ENCODE peak calls at places on chromosomes 1 and 21, in five cellular contexts. X is ovary; R is stomach; S is thoracic aorta; C is activated CD8-positive, alpha-beta T cell treated with anti-CD3 and anti-CD28 coated beads for 36 hours. K is an unnamed sample.

GRCh38 chr1:160191756-160192155 is 1.4 kb downstream of the CASQ1 start:
- DNase-seq in X (no peak), R (no peak), S (no peak), C (no peak), K (no peak)

GRCh38 chr1:19074902-19075721 is 118.6 kb upstream of the IFFO2 start:
- DNase-seq in X (no peak), R (peak), S (no peak), C (no peak), K (peak)

GRCh38 chr1:189424746-189425331 is 1052.8 kb downstream of the BRINP3 start:
- DNase-seq in X (no peak), R (no peak), S (no peak), C (no peak), K (no peak)

GRCh38 chr1:156073740-156074139 is 8.5 kb downstream of the MEX3A start:
- DNase-seq in X (no peak), R (no peak), S (no peak), C (no peak), K (no peak)

GRCh38 chr1:44786841-44787426 is 1.0 kb downstream of the BEST4 start:
- DNase-seq in X (no peak), R (no peak), S (no peak), C (no peak), K (no peak)

GRCh38 chr1:36729716-36730510 is 247.2 kb upstream of the CSF3R start:
- DNase-seq in X (no peak), R (no peak), S (no peak), C (peak), K (no peak)

GRCh38 chr1:65255088-65256050 is 54.0 kb upstream of the DNAJC6 start:
- DNase-seq in X (no peak), R (no peak), S (no peak), C (no peak), K (no peak)

GRCh38 chr1:229253170-229253974 is 17.5 kb upstream of the RAB4A start:
- DNase-seq in X (no peak), R (no peak), S (no peak), C (peak), K (no peak)

GRCh38 chr1:234725177-234726132 is 115.5 kb upstream of the IRF2BP2 start:
- DNase-seq in X (peak), R (peak), S (no peak), C (peak), K (no peak)

GRCh38 chr1:221824025-221824424 is 82.1 kb upstream of the DUSP10 start:
- DNase-seq in X (no peak), R (no peak), S (no peak), C (peak), K (no peak)

GRCh38 chr21:38984982-38985422 is 179.3 kb downstream of the ETS2 start:
- DNase-seq in X (peak), R (no peak), S (no peak), C (peak), K (no peak)

GRCh38 chr1:170277985-170278384 is 132.2 kb downstream of the NTMT2 start:
- DNase-seq in X (no peak), R (no peak), S (no peak), C (no peak), K (no peak)

GRCh38 chr1:51829058-51829457 is 49.5 kb downstream of the NRDC start:
- DNase-seq in X (no peak), R (no peak), S (no peak), C (no peak), K (no peak)

GRCh38 chr1:235408503-235408960 is 41.3 kb downstream of the TBCE start:
- DNase-seq in X (no peak), R (no peak), S (no peak), C (no peak), K (no peak)

GRCh38 chr1:115826642-115827041 is 14.3 kb downstream of the NHLH2 start:
- DNase-seq in X (no peak), R (no peak), S (no peak), C (no peak), K (no peak)

GRCh38 chr1:68291763-68292384 is 59.6 kb upstream of the WLS start:
- DNase-seq in X (no peak), R (no peak), S (no peak), C (no peak), K (no peak)

GRCh38 chr1:60893111-60893510 is 189.2 kb upstream of the NFIA start:
- DNase-seq in X (no peak), R (no peak), S (no peak), C (no peak), K (no peak)

GRCh38 chr21:20627594-20627993 is 370.6 kb upstream of the NCAM2 start:
- DNase-seq in X (no peak), R (no peak), S (no peak), C (no peak), K (no peak)

GRCh38 chr21:25080706-25081495 is 526.4 kb downstream of the MRPL39 start:
- DNase-seq in X (no peak), R (no peak), S (no peak), C (no peak), K (no peak)

GRCh38 chr21:44703731-44704635 is 7.0 kb downstream of the KRTAP10-12 start:
- DNase-seq in X (no peak), R (no peak), S (no peak), C (no peak), K (no peak)
- TF ChIP-seq CTCF in X (no peak), R (no peak), S (no peak), C (no peak), K (no peak)

DNA sequence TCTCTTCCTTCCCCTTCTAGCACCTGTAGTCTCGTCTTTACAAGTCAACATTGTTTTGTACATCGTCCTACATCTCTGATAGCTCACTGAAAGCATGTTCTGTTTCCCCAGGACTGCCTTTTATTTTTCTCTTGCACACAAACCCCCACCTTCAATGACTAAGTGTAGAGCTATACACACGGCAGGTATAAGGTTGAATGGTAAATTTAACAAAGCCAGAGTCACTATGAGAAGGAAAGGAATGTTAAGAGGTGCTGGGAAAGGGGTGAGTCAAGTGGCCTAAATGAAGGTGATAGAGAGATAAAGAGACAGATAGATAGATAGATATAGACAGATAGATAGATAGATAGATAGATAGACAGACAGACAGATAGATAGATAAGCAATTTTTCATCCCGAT is 134.3 kb upstream of the ATP1B1 start:
- DNase-seq in X (no peak), R (no peak), S (no peak), C (no peak), K (no peak)
- TF ChIP-seq CTCF in X (no peak), R (no peak), S (no peak), C (no peak), K (no peak)

GRCh38 chr1:153550398-153550758 is 1.3 kb upstream of the S100A3 start:
- DNase-seq in X (no peak), R (no peak), S (no peak), C (no peak), K (peak)

GRCh38 chr1:153550827-153551512 is 1.9 kb upstream of the S100A3 start:
- DNase-seq in X (peak), R (no peak), S (no peak), C (no peak), K (peak)

GRCh38 chr1:153547560-153548551 is 1.2 kb downstream of the S100A3 start:
- DNase-seq in X (peak), R (no peak), S (no peak), C (no peak), K (peak)

GRCh38 chr1:153549741-153550397 is 811 bp upstream of the S100A3 start:
- DNase-seq in X (peak), R (no peak), S (no peak), C (no peak), K (peak)

DNA sequence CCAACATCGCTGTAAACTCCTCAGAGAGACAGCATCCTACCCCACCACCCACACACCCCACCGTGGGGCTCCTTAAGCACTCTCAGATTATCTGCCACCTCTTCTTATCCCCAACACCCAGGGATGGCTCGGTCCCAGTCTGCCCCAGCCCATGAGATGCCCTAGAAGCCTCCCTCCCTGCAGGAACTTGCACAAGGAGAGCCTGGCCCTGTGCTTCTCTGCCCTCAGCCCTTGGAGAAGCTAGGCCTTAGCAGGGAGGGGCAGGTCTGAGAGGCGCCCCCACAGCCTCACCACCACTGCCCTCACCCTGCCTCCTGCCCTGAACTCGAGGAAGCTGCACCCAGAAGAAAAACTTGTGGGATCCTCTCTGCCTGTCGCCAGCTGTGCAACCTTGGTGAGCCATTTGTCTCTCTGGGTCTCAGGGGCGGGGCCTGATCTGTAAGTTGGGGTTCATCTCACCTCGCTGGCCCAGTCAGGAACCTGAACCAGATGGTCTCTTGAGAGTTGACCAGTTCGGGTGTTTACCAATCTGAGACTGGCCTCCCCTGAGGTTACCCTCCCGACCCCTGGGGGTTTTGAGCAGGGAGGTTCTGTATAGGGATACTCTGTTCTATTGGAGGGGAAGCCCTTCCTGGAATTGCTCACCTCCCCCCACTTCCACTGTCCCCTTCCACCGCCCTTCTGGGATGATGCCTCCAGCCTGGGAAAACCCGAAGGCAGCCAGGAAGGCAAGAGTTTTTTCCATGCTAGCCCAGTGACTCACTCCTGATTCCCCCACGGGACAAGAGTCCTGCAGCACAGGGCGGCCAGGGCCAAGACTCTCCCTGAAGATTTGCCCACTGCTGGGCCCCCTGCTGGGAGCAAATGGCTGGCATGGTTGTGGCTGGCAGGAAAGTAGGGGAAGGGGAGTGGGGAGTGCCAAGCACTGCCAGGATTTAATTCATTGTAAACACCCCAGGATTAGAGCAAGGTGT is at the start of gene S100A3:
- DNase-seq in X (no peak), R (peak), S (no peak), C (no peak), K (peak)
- TF ChIP-seq CTCF in X (no peak), R (no peak), S (peak), C (no peak), K (no peak)

DNA sequence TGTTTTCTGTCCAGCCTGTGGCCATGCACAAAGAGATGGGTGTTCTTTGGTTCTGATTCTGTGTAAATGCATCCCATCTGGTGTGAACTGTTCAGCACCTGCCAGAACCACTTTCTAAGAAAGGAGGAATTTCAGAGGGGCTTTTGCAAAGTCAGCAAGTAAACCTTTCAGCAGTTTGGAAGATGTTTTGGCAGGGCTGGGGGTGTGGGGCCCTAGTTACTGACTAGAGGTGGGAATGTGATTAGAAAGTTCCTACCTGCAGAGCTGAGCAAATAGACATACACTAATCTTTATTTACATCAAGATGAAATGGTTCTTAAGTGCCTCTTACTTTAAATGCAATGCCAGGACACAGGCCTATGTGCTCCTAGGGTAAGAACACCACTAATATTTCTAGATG is 378.1 kb upstream of the USP24 start:
- DNase-seq in X (no peak), R (no peak), S (no peak), C (no peak), K (no peak)
- TF ChIP-seq CTCF in X (no peak), R (no peak), S (no peak), C (no peak), K (no peak)

DNA sequence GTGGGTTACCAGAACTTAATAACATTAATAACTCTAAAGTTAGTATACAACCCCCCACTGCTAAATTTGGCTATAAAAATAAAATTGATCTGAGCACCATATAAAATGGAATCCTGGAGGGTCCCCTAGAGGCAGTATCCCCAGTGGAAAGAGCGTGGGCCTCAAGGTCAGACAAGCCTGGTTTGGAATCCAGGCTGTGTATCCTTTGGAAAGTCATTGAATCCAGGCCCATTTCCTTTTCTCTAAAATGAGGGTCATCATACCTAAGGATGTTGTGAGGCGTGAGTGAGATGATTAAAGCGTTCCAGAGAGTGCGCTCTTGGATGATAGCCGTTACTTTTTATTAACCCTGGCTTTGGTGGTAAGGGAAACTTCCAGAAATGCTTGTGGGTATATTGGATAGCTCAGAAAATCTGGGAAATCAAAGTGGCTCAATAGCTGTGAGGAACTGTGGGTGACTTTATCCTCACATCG is 671 bp upstream of the ZNF436 start:
- DNase-seq in X (no peak), R (no peak), S (no peak), C (no peak), K (no peak)
- TF ChIP-seq CTCF in X (no peak), R (no peak), S (no peak), C (no peak), K (no peak)

DNA sequence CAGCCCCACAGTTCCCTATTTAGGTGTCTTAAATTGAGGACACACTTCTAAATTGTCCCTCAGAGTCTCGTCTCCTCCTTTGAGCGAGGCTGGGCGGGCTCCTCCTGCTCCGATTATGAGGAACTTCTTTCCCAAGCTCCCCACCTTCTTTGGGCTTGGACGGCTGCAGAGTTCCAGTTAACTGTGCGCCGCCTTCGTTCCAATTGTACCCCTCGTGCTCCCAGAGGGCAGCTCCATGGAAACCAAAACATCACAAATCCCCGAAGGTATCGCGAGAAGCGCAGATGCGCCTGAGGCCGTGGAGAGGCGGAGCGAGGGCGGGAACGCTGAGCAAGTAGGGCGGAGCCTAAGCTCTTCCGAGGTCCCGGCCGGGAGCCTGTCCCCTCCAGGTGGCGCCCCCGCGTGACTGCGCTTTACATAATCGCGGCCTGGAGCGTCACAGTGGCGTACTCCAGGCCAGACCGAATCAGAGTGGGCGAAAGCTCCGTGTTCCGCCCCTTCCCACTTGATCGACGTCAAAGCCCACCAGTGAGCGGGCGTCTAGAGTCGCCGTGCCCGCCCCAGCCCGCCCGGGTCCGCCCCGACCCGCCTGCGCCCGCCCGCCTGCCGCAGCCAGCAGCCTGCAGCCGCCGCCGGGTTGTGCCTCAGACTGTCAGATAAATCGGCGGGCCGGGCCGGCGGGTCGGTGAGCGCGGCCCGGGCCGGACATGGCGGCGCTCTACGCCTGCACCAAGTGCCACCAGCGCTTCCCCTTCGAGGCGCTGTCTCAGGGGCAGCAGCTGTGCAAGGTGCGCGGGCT is at the start of gene FAM76A:
- DNase-seq in X (peak), R (peak), S (peak), C (peak), K (peak)
- TF ChIP-seq CTCF in X (peak), R (peak), S (peak), C (peak), K (peak)

GRCh38 chr1:97668945-97669344 is 251.9 kb downstream of the DPYD start:
- DNase-seq in X (no peak), R (no peak), S (no peak), C (peak), K (no peak)
- TF ChIP-seq CTCF in X (no peak), R (no peak), S (no peak), C (no peak), K (no peak)

GRCh38 chr1:24642481-24643361 is at the start of gene SRRM1:
- DNase-seq in X (peak), R (peak), S (peak), C (peak), K (peak)
- TF ChIP-seq CTCF in X (peak), R (no peak), S (peak), C (no peak), K (no peak)

DNA sequence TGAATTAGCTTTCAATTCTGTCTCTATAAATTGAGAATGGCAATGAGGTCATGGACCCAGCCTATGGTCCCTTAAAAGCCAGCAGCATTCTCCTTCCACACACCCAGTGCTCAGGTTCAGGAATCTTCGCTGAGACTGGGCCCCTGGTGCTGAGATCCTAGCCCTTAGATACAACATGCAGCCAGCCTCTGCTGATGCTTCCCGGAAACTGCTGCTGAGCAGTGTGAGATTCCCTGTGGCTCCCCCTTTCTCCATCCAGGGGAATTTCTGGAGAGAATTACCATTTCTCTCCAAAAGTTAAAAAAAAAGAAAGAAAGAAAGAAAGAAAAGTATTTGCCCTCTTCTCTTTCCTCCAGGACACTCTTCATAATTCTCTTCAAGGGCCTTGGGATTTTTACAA is 31.7 kb upstream of the RALGPS2 start:
- DNase-seq in X (no peak), R (no peak), S (no peak), C (no peak), K (no peak)
- TF ChIP-seq CTCF in X (no peak), R (no peak), S (no peak), C (no peak), K (no peak)

K was measured in upper lobe of right lung.